ENCODE peak calls at places on chromosomes 7 and 10, in eight cellular contexts. I is T-helper 2 cell treated with Interferon-gamma antibody and Interleukin-4, amounts not matched to agents 5 μg/mL and 100 μg/mL, for 36 hours; D is caudate nucleus; H is effector memory CD8-positive, alpha-beta T cell; G is GM04504; O is activated naive CD4-positive, alpha-beta T cell treated with anti-CD3 and anti-CD28 coated beads, Interleukin-2, amount 10 ng/mL, durations not matched to agents 7 days and 5 days; T is Calu3; U is astrocyte of the spinal cord. Q is an unnamed sample.

GRCh38 chr7:111265394-111265793 is 174.5 kb downstream of the LRRN3 start:
- DNase-seq in I (no peak), D (no peak), H (no peak), G (no peak), O (no peak), T (no peak), U (no peak), Q (no peak)

GRCh38 chr10:121823993-121824463 is 103.8 kb downstream of the ATE1 start:
- DNase-seq in I (no peak), D (no peak), H (no peak), G (peak), O (no peak), T (peak), U (peak), Q (peak)

GRCh38 chr10:48655426-48656240 is 29.0 kb upstream of the WDFY4 start:
- DNase-seq in I (no peak), D (no peak), H (no peak), G (no peak), O (no peak), T (peak), U (peak), Q (peak)

GRCh38 chr10:132933308-132934042 is 8.9 kb downstream of the CFAP46 start:
- DNase-seq in I (no peak), D (no peak), H (no peak), G (no peak), O (no peak), T (no peak), U (no peak), Q (no peak)

GRCh38 chr10:5685764-5686240 is 1.2 kb downstream of the TASOR2 start:
- DNase-seq in I (no peak), D (no peak), H (no peak), G (no peak), O (no peak), T (no peak), U (peak), Q (peak)

GRCh38 chr7:50185188-50185587 is 92.1 kb upstream of the ZPBP start:
- DNase-seq in I (no peak), D (no peak), H (no peak), G (no peak), O (no peak), T (no peak), U (no peak), Q (no peak)

GRCh38 chr10:34780818-34781380 is 34.2 kb downstream of the PARD3 start:
- DNase-seq in I (no peak), D (no peak), H (no peak), G (peak), O (no peak), T (no peak), U (peak), Q (peak)

GRCh38 chr10:69960606-69961167 is 92.0 kb upstream of the MACROH2A2 start:
- DNase-seq in I (no peak), D (no peak), H (no peak), G (no peak), O (no peak), T (no peak), U (no peak), Q (no peak)

GRCh38 chr7:79786187-79786586 is 332.7 kb upstream of the MAGI2 start:
- DNase-seq in I (no peak), D (no peak), H (no peak), G (peak), O (no peak), T (no peak), U (no peak), Q (peak)

GRCh38 chr10:102629661-102630614 is 14.3 kb upstream of the TRIM8 start:
- DNase-seq in I (no peak), D (no peak), H (no peak), G (peak), O (no peak), T (peak), U (peak), Q (peak)

GRCh38 chr7:157425761-157426160 is 89.0 kb downstream of the DNAJB6 start:
- DNase-seq in I (no peak), D (no peak), H (no peak), G (no peak), O (no peak), T (no peak), U (no peak), Q (no peak)

GRCh38 chr7:139095194-139095659 is 14.3 kb downstream of the ZC3HAV1 start:
- DNase-seq in I (peak), D (no peak), H (peak), G (no peak), O (peak), T (no peak), U (no peak), Q (no peak)

GRCh38 chr10:6665847-6666246 is 85.8 kb upstream of the PRKCQ start:
- DNase-seq in I (peak), D (no peak), H (peak), G (no peak), O (peak), T (no peak), U (no peak), Q (no peak)

GRCh38 chr10:44990302-44990655 is 10.4 kb upstream of the ZNF22 start:
- DNase-seq in I (no peak), D (no peak), H (no peak), G (no peak), O (no peak), T (peak), U (no peak), Q (no peak)

GRCh38 chr10:42933454-42934340 is 143.2 kb upstream of the RET start:
- DNase-seq in I (no peak), D (no peak), H (no peak), G (no peak), O (peak), T (peak), U (peak), Q (peak)

GRCh38 chr10:5530846-5531557 is 6.2 kb downstream of the CALML3 start:
- DNase-seq in I (no peak), D (no peak), H (no peak), G (no peak), O (no peak), T (no peak), U (no peak), Q (no peak)

GRCh38 chr10:15518256-15518655 is 147.2 kb upstream of the FAM171A1 start:
- DNase-seq in I (no peak), D (no peak), H (no peak), G (peak), O (no peak), T (no peak), U (peak), Q (no peak)

GRCh38 chr7:25613912-25614311 is 385.6 kb upstream of the NPVF start:
- DNase-seq in I (no peak), D (no peak), H (no peak), G (no peak), O (no peak), T (no peak), U (no peak), Q (no peak)

GRCh38 chr7:28409716-28410627 is 2.3 kb upstream of the CREB5 start:
- DNase-seq in I (no peak), D (no peak), H (no peak), G (no peak), O (no peak), T (peak), U (peak), Q (peak)

GRCh38 chr10:110650265-110650668 is 6.1 kb downstream of the RBM20 start:
- DNase-seq in I (no peak), D (no peak), H (no peak), G (no peak), O (no peak), T (no peak), U (no peak), Q (no peak)

GRCh38 chr7:120941064-120941463 is 9.5 kb upstream of the ING3 start:
- DNase-seq in I (no peak), D (no peak), H (no peak), G (no peak), O (no peak), T (no peak), U (no peak), Q (no peak)

GRCh38 chr10:79178614-79179403 is 110.0 kb downstream of the ZMIZ1 start:
- DNase-seq in I (no peak), D (peak), H (no peak), G (peak), O (no peak), T (no peak), U (peak), Q (peak)

GRCh38 chr7:12222889-12223579 is 11.9 kb downstream of the TMEM106B start:
- DNase-seq in I (no peak), D (no peak), H (no peak), G (no peak), O (no peak), T (no peak), U (no peak), Q (no peak)

GRCh38 chr7:152130658-152131590 is 105.5 kb downstream of the GALNT11 start:
- DNase-seq in I (no peak), D (no peak), H (no peak), G (no peak), O (no peak), T (no peak), U (no peak), Q (no peak)

GRCh38 chr7:127995157-127995865 is 35.9 kb downstream of the LRRC4 start:
- DNase-seq in I (no peak), D (no peak), H (no peak), G (peak), O (no peak), T (no peak), U (peak), Q (peak)